ENCODE peak calls at places on chromosomes 3 and 15, in six cellular contexts. K is progenitor cell of endocrine pancreas, X is NCI-H1417 treated with DMSO at 0.1 percent for 48 hours, J is OCI-M1, M is HEK293T, Y is breast epithelium. R is an unnamed sample.

GRCh38 chr15:73341886-73342600 is 26.7 kb downstream of the HCN4 start:
- DNase-seq in K (no peak), X (no peak), J (no peak), M (no peak), Y (peak; percentile 28), R (no peak)

GRCh38 chr3:52346623-52347530 is 30.8 kb downstream of the DNAH1 start:
- DNase-seq in K (no peak), X (no peak), J (no peak), M (no peak), Y (no peak), R (no peak)

GRCh38 chr3:50676031-50676705 is 1.4 kb downstream of the DOCK3 start:
- DNase-seq in K (no peak), X (no peak), J (no peak), M (no peak), Y (no peak), R (no peak)

GRCh38 chr15:81040757-81041156 is 40.0 kb downstream of the TLNRD1 start:
- DNase-seq in K (no peak), X (no peak), J (no peak), M (no peak), Y (no peak), R (no peak)

GRCh38 chr3:118987466-118987865 is 47.2 kb downstream of the IGSF11 start:
- DNase-seq in K (no peak), X (no peak), J (peak; percentile 31), M (no peak), Y (peak; percentile 69), R (no peak)

GRCh38 chr3:193665370-193665989 is 72.5 kb downstream of the OPA1 start:
- DNase-seq in K (no peak), X (no peak), J (peak; percentile 51), M (no peak), Y (no peak), R (no peak)

GRCh38 chr3:100402150-100402706 is 889 bp downstream of the LNP1 start:
- DNase-seq in K (no peak), X (peak; percentile 43), J (peak; percentile 76), M (no peak), Y (no peak), R (no peak)

GRCh38 chr3:40718209-40718608 is 193.4 kb downstream of the ZNF621 start:
- DNase-seq in K (no peak), X (no peak), J (no peak), M (no peak), Y (peak; percentile 33), R (no peak)

GRCh38 chr15:65916664-65917406 is 47.5 kb downstream of the RAB11A start:
- DNase-seq in K (peak; percentile 54), X (no peak), J (peak; percentile 37), M (peak; percentile 56), Y (peak; percentile 30), R (no peak)

R was measured in effector CD4-positive, alpha-beta T cell.